ENCODE peak calls at places on chromosomes 13 and 19, in eight cellular contexts. K is GM06990; O is cardiac fibroblast; B is GM12865; L is CD8-positive, alpha-beta T cell; S is fibroblast of the aortic adventitia; Q is fibroblast of lung; G is colonic mucosa. V is an unnamed sample.

GRCh38 chr13:97944396-97945029 is 9.0 kb upstream of the IPO5 start:
- DNase-seq in K (no peak), G (no peak), L (no peak), B (no peak), S (peak; percentile 60), Q (peak; percentile 63), O (peak; percentile 62), V (no peak)

GRCh38 chr13:28548872-28549271 is 53.9 kb upstream of the FLT1 start:
- DNase-seq in G (no peak), L (no peak), S (no peak), Q (no peak), O (no peak), B (no peak), K (no peak), V (no peak)

GRCh38 chr13:44238011-44238421 is 135.6 kb upstream of the SERP2 start:
- DNase-seq in Q (peak; percentile 49), G (no peak), S (peak; percentile 68), L (no peak), K (no peak), B (no peak), O (no peak), V (no peak)

GRCh38 chr13:113814435-113814821 is 49.4 kb downstream of the GAS6 start:
- DNase-seq in L (no peak), K (no peak), G (no peak), O (peak; percentile 47), Q (peak; percentile 79), B (no peak), S (peak; percentile 57), V (no peak)

GRCh38 chr13:98033277-98034247 is 80.1 kb downstream of the IPO5 start:
- DNase-seq in K (no peak), B (peak; percentile 27), O (peak; percentile 79), L (no peak), Q (peak; percentile 47), G (no peak), S (peak; percentile 71), V (peak; percentile 26)

GRCh38 chr13:109144693-109145437 is 515.5 kb downstream of the MYO16 start:
- DNase-seq in S (peak; percentile 18), O (peak; percentile 42), B (no peak), Q (no peak), K (no peak), G (no peak), L (no peak), V (no peak)

GRCh38 chr13:95716231-95716630 is 39.3 kb downstream of the DNAJC3 start:
- DNase-seq in G (no peak), Q (no peak), O (no peak), B (no peak), S (no peak), K (no peak), L (no peak), V (no peak)

GRCh38 chr19:51509823-51510660 is 8.4 kb upstream of the SIGLEC12 start:
- DNase-seq in S (no peak), G (no peak), Q (no peak), L (no peak), B (no peak), O (no peak), K (no peak), V (no peak)

GRCh38 chr13:73656863-73657262 is 477.3 kb downstream of the KLF12 start:
- DNase-seq in S (no peak), K (no peak), B (no peak), O (peak; percentile 69), L (no peak), G (no peak), Q (peak; percentile 57), V (no peak)

GRCh38 chr13:76697277-76697676 is 188.9 kb downstream of the KCTD12 start:
- DNase-seq in L (no peak), S (no peak), O (no peak), B (no peak), Q (no peak), G (no peak), K (no peak), V (no peak)

GRCh38 chr13:75857291-75857690 is 221.2 kb downstream of the LMO7 start:
- DNase-seq in S (no peak), L (no peak), G (no peak), Q (no peak), B (no peak), O (no peak), K (no peak), V (no peak)

GRCh38 chr19:3656073-3656746 is 29.6 kb upstream of the CACTIN start:
- DNase-seq in G (no peak), Q (peak; percentile 39), S (no peak), B (no peak), O (peak; percentile 28), L (no peak), K (no peak), V (no peak)

GRCh38 chr19:38685666-38686529 is 38.4 kb downstream of the ACTN4 start:
- DNase-seq in O (peak; percentile 78), G (no peak), Q (peak; percentile 69), L (no peak), B (peak; percentile 67), S (peak; percentile 83), K (no peak), V (no peak)
- TF ChIP-seq CTCF in O (peak; percentile 67), G (peak; percentile 31), Q (peak; percentile 57), L (no peak), B (peak; percentile 50), S (peak; percentile 80), K (peak; percentile 33), V (peak; percentile 66)

GRCh38 chr19:13240312-13241022 is 90.3 kb downstream of the IER2 start:
- DNase-seq in K (no peak), B (no peak), L (no peak), S (no peak), Q (no peak), G (no peak), O (no peak), V (no peak)

GRCh38 chr19:13238891-13239534 is 88.8 kb downstream of the IER2 start:
- DNase-seq in G (no peak), K (no peak), S (no peak), O (no peak), B (no peak), Q (no peak), L (no peak), V (no peak)

GRCh38 chr19:13229246-13229645 is 79.0 kb downstream of the IER2 start:
- DNase-seq in L (no peak), B (no peak), S (no peak), G (no peak), K (no peak), Q (no peak), O (no peak), V (no peak)

GRCh38 chr19:13231663-13232062 is 81.5 kb downstream of the IER2 start:
- DNase-seq in L (no peak), Q (no peak), K (no peak), S (peak; percentile 16), G (no peak), B (no peak), O (no peak), V (no peak)

GRCh38 chr19:13234518-13234917 is 84.3 kb downstream of the IER2 start:
- DNase-seq in Q (peak; percentile 9), K (peak; percentile 43), B (peak; percentile 66), S (peak; percentile 31), L (peak; percentile 23), G (peak; percentile 83), O (peak; percentile 46), V (peak; percentile 58)
- TF ChIP-seq CTCF in Q (peak; percentile 26), K (peak; percentile 92), B (peak; percentile 64), S (peak; percentile 63), L (peak; percentile 91), G (peak; percentile 86), O (peak; percentile 67), V (peak; percentile 66)

GRCh38 chr19:57071414-57071813 is 48.4 kb upstream of the USP29 start:
- DNase-seq in B (no peak), S (no peak), G (no peak), O (no peak), K (no peak), Q (no peak), L (no peak), V (no peak)

GRCh38 chr19:57068326-57068725 is 51.5 kb upstream of the USP29 start:
- DNase-seq in K (no peak), S (no peak), G (no peak), O (no peak), B (no peak), L (no peak), Q (no peak), V (no peak)

GRCh38 chr19:57067440-57067839 is 52.3 kb upstream of the USP29 start:
- DNase-seq in G (no peak), K (no peak), O (no peak), S (no peak), L (no peak), B (no peak), Q (no peak), V (no peak)

DNA sequence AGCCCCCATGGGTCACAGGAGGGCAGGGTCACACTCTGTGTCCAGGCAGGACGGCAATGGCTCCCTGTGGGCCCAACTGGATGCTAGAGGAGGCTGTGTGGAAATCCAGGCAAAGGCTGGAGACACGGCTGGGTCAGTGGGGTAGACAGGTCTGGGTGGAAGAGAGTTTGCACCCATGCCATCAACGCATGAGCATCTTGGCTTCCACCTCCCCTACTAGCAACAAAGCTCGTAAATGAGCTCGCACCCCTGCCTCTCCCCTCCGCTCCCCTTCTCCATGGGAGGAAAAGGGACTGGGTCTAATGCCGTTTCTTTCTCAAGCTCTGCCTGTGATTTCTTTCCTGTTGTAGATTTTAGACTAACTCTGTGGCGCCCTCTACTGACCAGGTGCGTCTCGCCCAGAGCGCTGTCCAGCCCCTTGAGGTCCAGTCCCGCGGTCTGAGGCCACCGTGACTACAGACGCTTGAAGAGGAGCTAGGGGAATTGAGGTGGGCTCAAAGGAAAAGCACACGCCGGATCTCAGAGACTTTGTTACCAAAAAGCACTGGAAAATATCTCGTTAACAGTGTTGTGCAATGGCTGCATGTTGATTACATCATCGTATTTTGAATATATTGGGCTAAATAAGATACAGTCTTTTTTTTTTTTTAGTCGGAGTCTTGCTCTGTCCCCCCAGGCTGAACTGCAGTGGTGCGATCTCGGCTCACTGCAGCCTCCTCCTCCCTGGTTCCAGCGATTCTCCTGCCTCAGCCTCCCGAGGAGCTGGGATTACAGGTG is 50.7 kb upstream of the USP29 start:
- DNase-seq in Q (no peak), L (no peak), O (no peak), B (no peak), S (no peak), K (no peak), G (no peak), V (no peak)
- TF ChIP-seq CTCF in Q (no peak), L (no peak), O (no peak), B (no peak), S (no peak), K (no peak), G (no peak), V (no peak)

GRCh38 chr13:94712287-94712811 is at the start of gene SOX21:
- DNase-seq in O (no peak), G (no peak), B (no peak), Q (no peak), L (no peak), S (no peak), K (peak; percentile 26), V (peak; percentile 49)

GRCh38 chr13:94713556-94714182 is 1.3 kb upstream of the SOX21 start:
- DNase-seq in G (no peak), S (no peak), Q (no peak), B (no peak), K (no peak), L (no peak), O (no peak), V (no peak)

GRCh38 chr13:94712812-94713555 is 639 bp upstream of the SOX21 start:
- DNase-seq in S (peak; percentile 35), L (no peak), G (no peak), O (peak; percentile 52), Q (peak; percentile 75), B (peak; percentile 20), K (peak; percentile 41), V (peak; percentile 52)

GRCh38 chr13:94711561-94712286 is 621 bp downstream of the SOX21 start:
- DNase-seq in Q (peak; percentile 42), O (peak; percentile 36), K (no peak), S (no peak), L (no peak), B (no peak), G (no peak), V (peak; percentile 36)

GRCh38 chr13:94716016-94716415 is 3.7 kb upstream of the SOX21 start:
- DNase-seq in B (no peak), L (no peak), Q (no peak), S (no peak), G (no peak), O (no peak), K (no peak), V (no peak)
- TF ChIP-seq CTCF in B (no peak), L (no peak), Q (peak; percentile 4), S (peak; percentile 24), G (no peak), O (peak; percentile 28), K (no peak), V (peak; percentile 55)

V was measured in neural crest cell.